ENCODE peak calls at places on chromosome 6, in seven cellular contexts. S is H1, H is K562, A is transverse colon, Z is suprapubic skin, P is HCT116, W is breast epithelium. F is an unnamed sample.

GRCh38 chr6:13431861-13432465 is 55.4 kb downstream of the GFOD1 start:
- DNase-seq in Z (no peak), A (no peak), H (peak), W (no peak), S (no peak), P (no peak), F (no peak)

GRCh38 chr6:28207244-28208179 is 17.6 kb upstream of the ZSCAN9 start:
- DNase-seq in S (no peak), W (no peak), A (peak), H (no peak), Z (no peak), P (no peak), F (no peak)

GRCh38 chr6:20554326-20554725 is 20.1 kb downstream of the CDKAL1 start:
- DNase-seq in P (no peak), H (no peak), W (no peak), Z (no peak), A (no peak), S (no peak), F (no peak)

GRCh38 chr6:84618836-84619235 is 145.6 kb downstream of the TBX18 start:
- DNase-seq in P (no peak), A (no peak), H (no peak), S (no peak), W (no peak), Z (no peak), F (no peak)

GRCh38 chr6:169362501-169363121 is 109.0 kb upstream of the THBS2 start:
- DNase-seq in A (no peak), Z (no peak), H (no peak), W (no peak), P (no peak), S (no peak), F (no peak)

GRCh38 chr6:117829594-117830319 is 77.3 kb upstream of the SLC35F1 start:
- DNase-seq in Z (no peak), H (peak), S (peak), P (peak), W (no peak), A (no peak), F (no peak)

GRCh38 chr6:37222992-37223391 is 34.6 kb upstream of the TBC1D22B start:
- DNase-seq in P (no peak), H (no peak), Z (no peak), S (no peak), A (no peak), W (no peak), F (no peak)

GRCh38 chr6:81751388-81752083 is 945 bp downstream of the TENT5A start:
- DNase-seq in Z (peak), S (no peak), A (peak), W (peak), H (no peak), P (peak), F (no peak)

GRCh38 chr6:148934534-148934933 is 187.7 kb downstream of the UST start:
- DNase-seq in S (no peak), A (peak), H (no peak), W (no peak), Z (no peak), P (no peak), F (no peak)

GRCh38 chr6:54135665-54136370 is 24.6 kb downstream of the MLIP start:
- DNase-seq in S (no peak), P (no peak), W (no peak), A (no peak), H (no peak), Z (no peak), F (no peak)

GRCh38 chr6:73388800-73389512 is 5.7 kb upstream of the DDX43 start:
- DNase-seq in A (peak), W (no peak), Z (no peak), S (peak), H (peak), P (peak), F (no peak)

GRCh38 chr6:156852147-156852857 is 75.1 kb downstream of the ARID1B start:
- DNase-seq in Z (no peak), H (no peak), S (no peak), A (no peak), W (no peak), P (no peak), F (no peak)

GRCh38 chr6:36610041-36610440 is 15.9 kb downstream of the SRSF3 start:
- DNase-seq in W (peak), Z (peak), S (no peak), A (no peak), H (no peak), P (no peak), F (no peak)

GRCh38 chr6:92000112-92000511 is 1413.2 kb upstream of the MAP3K7 start:
- DNase-seq in H (no peak), P (no peak), Z (no peak), A (no peak), S (no peak), W (no peak), F (no peak)

GRCh38 chr6:11163932-11164331 is 52.4 kb upstream of the ERVFRD-1 start:
- DNase-seq in H (no peak), P (no peak), S (no peak), A (no peak), Z (no peak), W (no peak), F (no peak)

GRCh38 chr6:92710048-92710447 is 709.3 kb downstream of the EPHA7 start:
- DNase-seq in H (no peak), Z (no peak), W (no peak), A (no peak), S (no peak), P (no peak), F (no peak)

GRCh38 chr6:141809901-141810300 is 322.8 kb upstream of the GJE1 start:
- DNase-seq in Z (no peak), S (no peak), H (no peak), W (no peak), P (no peak), A (no peak), F (no peak)

GRCh38 chr6:143027058-143027457 is 33.6 kb upstream of the AIG1 start:
- DNase-seq in Z (no peak), W (no peak), H (peak), A (peak), P (peak), S (peak), F (no peak)

GRCh38 chr6:101348816-101349215 is 44.7 kb upstream of the GRIK2 start:
- DNase-seq in W (no peak), H (no peak), A (no peak), P (no peak), S (no peak), Z (no peak), F (no peak)

GRCh38 chr6:11389977-11390376 is 147.6 kb upstream of the TMEM170B start:
- DNase-seq in P (no peak), A (no peak), W (no peak), H (no peak), Z (no peak), S (no peak), F (no peak)

GRCh38 chr6:26330835-26331808 is 33.9 kb upstream of the BTN3A2 start:
- DNase-seq in H (peak), W (no peak), A (no peak), S (no peak), P (no peak), Z (no peak), F (no peak)

GRCh38 chr6:130848945-130849344 is 21.7 kb downstream of the SMLR1 start:
- DNase-seq in S (no peak), P (no peak), H (peak), A (no peak), Z (no peak), W (no peak), F (no peak)

GRCh38 chr6:112188906-112189305 is 65.5 kb downstream of the LAMA4 start:
- DNase-seq in Z (no peak), P (no peak), S (no peak), A (no peak), W (no peak), H (no peak), F (no peak)

GRCh38 chr6:37525460-37526357 is 26.0 kb upstream of the CCDC167 start:
- DNase-seq in A (no peak), Z (no peak), S (no peak), H (peak), P (no peak), W (no peak), F (no peak)

GRCh38 chr6:98653171-98653570 is 181.2 kb upstream of the POU3F2 start:
- DNase-seq in Z (no peak), H (no peak), S (no peak), A (no peak), W (no peak), P (no peak), F (no peak)

GRCh38 chr6:145310116-145310515 is 425.2 kb downstream of the EPM2A start:
- DNase-seq in W (no peak), A (no peak), Z (no peak), S (no peak), P (no peak), H (no peak), F (no peak)

GRCh38 chr6:38973178-38974057 is 75.2 kb upstream of the GLP1R start:
- DNase-seq in Z (no peak), W (no peak), P (peak), A (no peak), S (no peak), H (peak), F (no peak)

GRCh38 chr6:39218868-39219567 is 10.3 kb downstream of the KCNK5 start:
- DNase-seq in H (no peak), S (no peak), Z (no peak), A (no peak), W (no peak), P (no peak), F (no peak)

GRCh38 chr6:26195376-26195923 is 108.2 kb downstream of the HFE start:
- DNase-seq in P (peak), W (peak), Z (peak), S (no peak), H (peak), A (peak), F (peak)

GRCh38 chr6:138537090-138537489 is 37.8 kb upstream of the NHSL1 start:
- DNase-seq in Z (no peak), P (no peak), H (no peak), A (no peak), S (no peak), W (no peak), F (no peak)

GRCh38 chr6:135440087-135440792 is 57.3 kb downstream of the AHI1 start:
- DNase-seq in S (no peak), A (no peak), W (no peak), H (no peak), Z (no peak), P (no peak), F (no peak)

GRCh38 chr6:2970753-2971419 is 481 bp downstream of the SERPINB6 start:
- DNase-seq in P (no peak), H (peak), W (peak), S (no peak), A (peak), Z (peak), F (no peak)

GRCh38 chr6:26157150-26157837 is 70.1 kb downstream of the HFE start:
- DNase-seq in S (peak), Z (peak), W (peak), A (peak), P (no peak), H (peak), F (peak)

GRCh38 chr6:36154286-36154685 is 24.0 kb downstream of the MAPK13 start:
- DNase-seq in A (no peak), P (no peak), W (no peak), H (no peak), Z (no peak), S (no peak), F (no peak)

GRCh38 chr6:87575423-87575822 is 14.4 kb downstream of the RARS2 start:
- DNase-seq in A (no peak), W (no peak), Z (no peak), H (no peak), S (no peak), P (no peak), F (no peak)

GRCh38 chr6:35993150-35993549 is 31.3 kb downstream of the SLC26A8 start:
- DNase-seq in S (no peak), A (no peak), Z (no peak), P (no peak), H (no peak), W (no peak), F (no peak)

GRCh38 chr6:45076217-45076616 is 251.9 kb upstream of the RUNX2 start:
- DNase-seq in A (no peak), P (no peak), S (no peak), H (no peak), W (no peak), Z (no peak), F (no peak)

GRCh38 chr6:155389130-155389529 is 66.5 kb downstream of the NOX3 start:
- DNase-seq in S (no peak), H (no peak), A (no peak), W (no peak), Z (no peak), P (no peak), F (no peak)

GRCh38 chr6:2695464-2696095 is 55.1 kb downstream of the MYLK4 start:
- DNase-seq in Z (no peak), W (no peak), A (no peak), P (peak), S (no peak), H (peak), F (no peak)

DNA sequence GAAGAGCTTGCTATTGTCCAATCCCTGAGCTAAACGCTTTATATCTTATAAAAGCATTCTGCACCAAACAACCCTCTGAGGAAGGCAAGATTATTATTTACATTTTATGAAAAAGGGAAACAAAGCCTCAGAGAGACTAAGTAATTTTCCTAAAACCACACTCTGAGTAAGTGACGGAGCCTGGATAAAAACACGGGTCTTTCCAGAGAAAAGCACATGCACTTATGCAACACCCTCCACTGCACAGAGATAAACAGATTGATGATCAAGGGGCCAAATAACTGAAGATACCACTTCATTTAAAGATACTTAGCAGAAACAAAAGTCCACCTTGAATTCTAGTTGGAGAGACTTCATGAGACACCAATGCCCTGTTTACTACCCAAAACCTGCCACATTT is 214.7 kb upstream of the PDE10A start:
- DNase-seq in A (no peak), S (no peak), Z (no peak), H (no peak), P (no peak), W (no peak), F (peak)
- TF ChIP-seq POLR2A in A (no peak), S (no peak), Z (no peak), H (no peak), P (no peak), W (no peak), F (no peak)

GRCh38 chr6:161540532-161540931 is 266.7 kb upstream of the AGPAT4 start:
- DNase-seq in P (no peak), W (no peak), S (no peak), H (no peak), Z (no peak), A (no peak), F (no peak)

GRCh38 chr6:161533266-161533665 is 259.4 kb upstream of the AGPAT4 start:
- DNase-seq in Z (no peak), A (no peak), W (no peak), P (no peak), S (no peak), H (peak), F (no peak)

DNA sequence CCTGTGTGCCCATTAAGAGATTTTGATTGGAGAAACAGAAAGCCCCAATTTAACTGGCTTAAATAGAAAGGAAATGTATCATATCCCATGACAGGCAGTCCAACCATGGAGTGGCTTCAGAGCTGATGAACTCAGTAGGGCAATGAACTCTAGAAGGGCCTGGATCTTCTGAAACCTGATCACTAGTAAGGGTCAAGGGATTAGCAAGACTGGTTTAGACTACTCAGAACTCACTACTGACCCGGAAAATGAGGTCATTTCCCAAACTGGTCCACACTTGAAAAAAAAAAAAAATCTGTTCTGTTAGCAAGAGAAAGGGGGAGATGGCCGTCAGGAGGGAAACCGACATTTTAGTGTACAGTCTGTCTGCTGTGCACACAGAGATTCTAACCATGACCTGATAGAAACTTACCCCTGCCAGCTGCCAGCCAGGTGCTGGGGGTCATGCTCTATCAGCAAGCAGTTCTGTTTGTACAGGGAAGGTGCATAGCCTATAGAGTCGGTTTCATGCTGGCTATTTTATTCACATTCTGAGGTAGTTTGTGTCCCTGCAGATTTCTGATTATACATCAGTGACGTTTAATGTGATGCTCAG is 262.4 kb upstream of the AGPAT4 start:
- DNase-seq in A (no peak), H (no peak), S (no peak), Z (no peak), P (no peak), W (no peak), F (no peak)
- TF ChIP-seq POLR2AphosphoS5 in A (no peak), H (no peak), S (no peak), Z (no peak), P (no peak), W (no peak), F (no peak)

GRCh38 chr6:353642-354614 is 37.6 kb upstream of the IRF4 start:
- DNase-seq in Z (no peak), S (no peak), A (no peak), H (no peak), W (peak), P (no peak), F (no peak)

GRCh38 chr6:352896-353470 is 38.6 kb upstream of the IRF4 start:
- DNase-seq in H (no peak), W (no peak), Z (no peak), S (no peak), P (no peak), A (no peak), F (no peak)

GRCh38 chr6:355809-356208 is 35.7 kb upstream of the IRF4 start:
- DNase-seq in A (no peak), Z (no peak), P (no peak), W (peak), S (no peak), H (no peak), F (no peak)

GRCh38 chr6:355373-355772 is 36.2 kb upstream of the IRF4 start:
- DNase-seq in W (peak), Z (no peak), H (no peak), S (no peak), A (no peak), P (no peak), F (no peak)

GRCh38 chr6:354631-355280 is 36.8 kb upstream of the IRF4 start:
- DNase-seq in Z (no peak), S (no peak), H (no peak), W (peak), P (no peak), A (no peak), F (no peak)
- TF ChIP-seq POLR2A in Z (no peak), S (no peak), H (no peak), W (no peak), P (no peak), A (no peak), F (no peak)

DNA sequence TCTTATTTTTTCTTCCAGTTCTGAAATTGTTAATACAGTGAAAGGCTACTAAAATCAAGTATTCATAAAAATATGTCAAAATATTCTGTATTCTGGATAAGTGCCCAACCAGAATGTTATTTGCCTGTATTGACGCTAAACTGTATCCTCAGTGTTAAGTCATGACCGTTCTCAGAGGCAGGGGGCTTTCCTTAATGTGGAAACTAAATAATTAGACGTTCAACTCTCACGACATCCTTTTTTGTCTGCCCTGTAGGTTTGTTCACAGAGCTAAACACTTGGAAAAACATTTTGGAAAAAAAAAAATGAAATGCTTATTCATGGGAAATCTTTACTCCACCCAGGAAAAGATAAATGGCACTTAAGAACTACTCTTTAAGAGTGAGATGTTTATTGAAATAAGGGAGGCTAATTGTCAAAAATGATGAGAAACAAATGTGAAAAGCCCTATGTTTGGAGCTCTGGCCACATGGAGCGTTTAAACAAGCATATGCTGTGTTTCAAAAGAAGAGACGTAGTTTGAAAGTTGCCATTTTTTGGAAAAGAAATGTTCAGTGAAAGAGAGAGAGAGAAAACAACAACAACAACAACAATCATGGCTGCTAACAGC is 453.1 kb upstream of the MARCKS start:
- DNase-seq in P (no peak), A (no peak), S (no peak), H (no peak), Z (no peak), W (no peak), F (no peak)
- TF ChIP-seq POLR2AphosphoS5 in P (no peak), A (no peak), S (no peak), H (no peak), Z (no peak), W (no peak), F (no peak)

GRCh38 chr6:31971279-31971992 is 502 bp downstream of the DXO start:
- DNase-seq in Z (peak), S (no peak), P (no peak), A (no peak), W (no peak), H (no peak), F (no peak)

GRCh38 chr6:31969712-31970603 is 2.0 kb downstream of the DXO start:
- DNase-seq in Z (no peak), S (no peak), H (peak), P (no peak), A (no peak), W (no peak), F (no peak)

GRCh38 chr6:31972709-31973350 is 892 bp upstream of the DXO start:
- DNase-seq in A (no peak), S (no peak), H (peak), Z (no peak), P (no peak), W (no peak), F (no peak)

GRCh38 chr6:31970604-31971271 is 1.2 kb downstream of the DXO start:
- DNase-seq in W (no peak), P (no peak), A (peak), Z (no peak), H (no peak), S (no peak), F (no peak)

DNA sequence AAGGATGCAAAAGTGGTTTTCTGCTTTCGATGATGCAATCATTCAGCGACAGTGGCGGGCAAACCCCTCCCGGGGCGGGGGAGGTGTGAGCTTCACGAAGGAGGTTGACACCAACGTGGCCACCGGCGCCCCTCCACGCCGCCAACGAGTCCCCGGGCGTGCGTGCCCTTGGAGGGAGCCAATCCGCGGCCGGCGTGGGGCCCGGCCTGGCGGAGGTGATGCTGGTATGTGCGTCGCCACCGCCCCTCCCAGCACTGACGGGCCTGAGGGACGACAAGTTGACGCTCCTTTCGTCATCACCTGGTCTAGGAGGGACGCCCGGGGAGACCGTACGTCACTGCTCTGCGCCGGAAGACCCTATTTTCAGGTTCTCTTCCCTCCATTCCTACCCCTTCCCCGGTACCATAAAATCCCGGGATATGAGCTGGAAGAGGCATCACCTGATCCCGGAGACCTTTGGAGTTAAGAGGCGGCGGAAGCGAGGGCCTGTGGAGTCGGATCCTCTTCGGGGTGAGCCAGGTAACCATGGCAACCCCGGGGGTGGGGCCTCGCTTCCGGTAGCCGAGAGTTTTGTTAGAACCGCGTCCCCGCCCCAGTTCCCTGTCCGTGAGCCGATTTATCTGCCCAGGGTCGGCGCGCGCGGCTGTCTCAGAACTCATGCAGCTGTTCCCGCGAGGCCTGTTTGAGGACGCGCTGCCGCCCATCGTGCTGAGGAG is at the start of gene DXO:
- DNase-seq in H (peak), P (peak), Z (peak), S (peak), A (peak), W (peak), F (peak)
- TF ChIP-seq POLR2A in H (peak), P (no peak), Z (no peak), S (no peak), A (peak), W (peak), F (peak)